ENCODE peak calls at places on chromosomes 2 and 18, in four cellular contexts. L, X, Q and P are unnamed samples.

GRCh38 chr18:22282311-22283235 is 113.2 kb downstream of the GATA6 start:
- DNase-seq in X (no peak), L (no peak), Q (peak), P (no peak)

GRCh38 chr2:39571197-39571731 is 94.5 kb upstream of the TMEM178A start:
- DNase-seq in X (peak), Q (peak), L (no peak), P (peak)

GRCh38 chr18:62438402-62438801 is 84.4 kb upstream of the ZCCHC2 start:
- DNase-seq in L (no peak), X (no peak), Q (no peak), P (no peak)

GRCh38 chr2:108588070-108588668 is 53.9 kb downstream of the LIMS1 start:
- DNase-seq in X (no peak), L (no peak), Q (no peak), P (no peak)

GRCh38 chr18:50356036-50356945 is 18.6 kb upstream of the SKA1 start:
- DNase-seq in Q (no peak), X (no peak), L (no peak), P (no peak)

GRCh38 chr2:32937602-32938450 is 8.9 kb upstream of the LTBP1 start:
- DNase-seq in L (no peak), X (no peak), Q (peak), P (no peak)

GRCh38 chr2:36708119-36708741 is 11.7 kb downstream of the VIT start:
- DNase-seq in X (no peak), L (no peak), Q (no peak), P (no peak)

GRCh38 chr2:162720559-162721271 is 117.9 kb downstream of the KCNH7 start:
- DNase-seq in X (no peak), L (no peak), Q (no peak), P (no peak)

GRCh38 chr2:231926761-231927565 is 767 bp upstream of the NPPC start:
- DNase-seq in L (peak), X (no peak), Q (no peak), P (peak)

GRCh38 chr2:1887106-1887505 is 142.8 kb upstream of the PXDN start:
- DNase-seq in L (no peak), Q (no peak), X (no peak), P (no peak)

GRCh38 chr2:131673400-131674173 is 145.9 kb downstream of the CCDC74A start:
- DNase-seq in Q (peak), L (peak), X (peak), P (peak)

GRCh38 chr2:9764153-9764778 is 79.0 kb upstream of the TAF1B start:
- DNase-seq in L (no peak), Q (no peak), X (no peak), P (peak)

GRCh38 chr2:43105586-43106562 is 120.5 kb downstream of the ZFP36L2 start:
- DNase-seq in L (no peak), X (no peak), Q (no peak), P (no peak)

GRCh38 chr2:69811591-69811990 is 17.9 kb upstream of the GMCL1 start:
- DNase-seq in Q (no peak), L (no peak), X (no peak), P (no peak)

GRCh38 chr2:102092518-102092917 is 50.0 kb upstream of the IL1R1 start:
- DNase-seq in L (no peak), X (no peak), Q (no peak), P (no peak)

GRCh38 chr2:218607436-218608115 is at the start of gene PLCD4:
- DNase-seq in L (no peak), Q (peak), X (no peak), P (peak)

GRCh38 chr2:156331572-156332451 is 709 bp downstream of the NR4A2 start:
- DNase-seq in X (peak), Q (peak), L (peak), P (peak)

GRCh38 chr2:10982931-10983701 is 71.4 kb downstream of the KCNF1 start:
- DNase-seq in Q (no peak), L (no peak), X (no peak), P (no peak)

GRCh38 chr18:2538844-2539243 is 32.5 kb downstream of the METTL4 start:
- DNase-seq in Q (no peak), X (no peak), L (no peak), P (no peak)

GRCh38 chr2:88632569-88632968 is 5.3 kb upstream of the EIF2AK3 start:
- DNase-seq in X (no peak), Q (no peak), L (no peak), P (no peak)

GRCh38 chr2:238720232-238720672 is 127.6 kb upstream of the TWIST2 start:
- DNase-seq in L (peak), X (no peak), Q (no peak), P (peak)

GRCh38 chr2:38690499-38691420 is 24.8 kb downstream of the GALM start:
- DNase-seq in L (no peak), X (no peak), Q (peak), P (no peak)

GRCh38 chr2:28150211-28150879 is 242.3 kb upstream of the FOSL2 start:
- DNase-seq in X (no peak), Q (no peak), L (no peak), P (no peak)

GRCh38 chr2:11530864-11531451 is 2.9 kb upstream of the GREB1 start:
- DNase-seq in L (no peak), Q (no peak), X (no peak), P (no peak)

GRCh38 chr2:97969466-97970067 is 26.2 kb downstream of the TMEM131 start:
- DNase-seq in Q (peak), X (no peak), L (no peak), P (no peak)

GRCh38 chr2:86297382-86298147 is 39.9 kb downstream of the REEP1 start:
- DNase-seq in Q (no peak), L (peak), X (no peak), P (no peak)

GRCh38 chr2:229273384-229274338 is 2.6 kb upstream of the PID1 start:
- DNase-seq in Q (peak), X (peak), L (no peak), P (peak)

GRCh38 chr2:145984541-145984940 is 1464.6 kb upstream of the ZEB2 start:
- DNase-seq in X (no peak), L (no peak), Q (peak), P (no peak)

GRCh38 chr2:238158807-238159539 is at the start of gene ERFE:
- DNase-seq in Q (peak), X (peak), L (peak), P (no peak)

GRCh38 chr2:161427413-161428239 is 11.5 kb downstream of the TBR1 start:
- DNase-seq in Q (no peak), X (no peak), L (no peak), P (no peak)

GRCh38 chr18:53906681-53907080 is 317.8 kb downstream of the MBD2 start:
- DNase-seq in X (peak), L (no peak), Q (peak), P (peak)

GRCh38 chr2:189783451-189783926 is 650 bp downstream of the ORMDL1 start:
- DNase-seq in Q (no peak), L (no peak), X (peak), P (no peak)

GRCh38 chr2:211241891-211242290 is 685.5 kb downstream of the CPS1 start:
- DNase-seq in L (no peak), Q (no peak), X (no peak), P (no peak)